ENCODE peak calls at places on chromosomes 1 and 21, in four cellular contexts. One of them, this sample, is unnamed. For H3K4me1, the result is how much of the 10 kb centered on the place peaks cover.

GRCh38 chr1:15038232-15039016 is 115.1 kb upstream of the TMEM51 start:
- DNase-seq in Caco-2: peak
- DNase-seq in aorta: no peak
- DNase-seq in pancreas: no peak
- DNase-seq in this sample: no peak

GRCh38 chr21:39546522-39546921 is 66.2 kb upstream of the B3GALT5 start:
- DNase-seq in Caco-2: no peak
- DNase-seq in aorta: no peak
- DNase-seq in pancreas: no peak
- DNase-seq in this sample: no peak

GRCh38 chr1:117367769-117368059 is 465 bp downstream of the MAN1A2 start:
- DNase-seq in Caco-2: no peak
- DNase-seq in aorta: no peak
- DNase-seq in pancreas: no peak
- DNase-seq in this sample: peak

GRCh38 chr1:209618756-209619420 is 33.3 kb downstream of the LAMB3 start:
- DNase-seq in Caco-2: no peak
- DNase-seq in aorta: no peak
- DNase-seq in pancreas: no peak
- DNase-seq in this sample: no peak

GRCh38 chr1:78375996-78376395 is 114.8 kb upstream of the PTGFR start:
- DNase-seq in Caco-2: no peak
- DNase-seq in aorta: no peak
- DNase-seq in pancreas: no peak
- DNase-seq in this sample: no peak

GRCh38 chr1:214446772-214447556 is 104.4 kb downstream of the PTPN14 start:
- DNase-seq in Caco-2: peak
- DNase-seq in aorta: no peak
- DNase-seq in pancreas: no peak
- DNase-seq in this sample: no peak

GRCh38 chr1:77725706-77726105 is 33.9 kb downstream of the USP33 start:
- DNase-seq in Caco-2: no peak
- DNase-seq in aorta: no peak
- DNase-seq in pancreas: no peak
- DNase-seq in this sample: no peak

GRCh38 chr1:167128261-167129227 is 34.7 kb downstream of the STYXL2 start:
- DNase-seq in Caco-2: no peak
- DNase-seq in aorta: no peak
- DNase-seq in pancreas: no peak
- DNase-seq in this sample: no peak

GRCh38 chr1:207081806-207082205 is 6.9 kb upstream of the C4BPB start:
- DNase-seq in Caco-2: no peak
- DNase-seq in aorta: no peak
- DNase-seq in pancreas: no peak
- DNase-seq in this sample: no peak

GRCh38 chr1:198848649-198849048 is 209.8 kb downstream of the PTPRC start:
- DNase-seq in Caco-2: no peak
- DNase-seq in aorta: no peak
- DNase-seq in pancreas: no peak
- DNase-seq in this sample: no peak

GRCh38 chr1:237903961-237904360 is 13.2 kb upstream of the ZP4 start:
- DNase-seq in Caco-2: no peak
- DNase-seq in aorta: no peak
- DNase-seq in pancreas: no peak
- DNase-seq in this sample: no peak

DNA sequence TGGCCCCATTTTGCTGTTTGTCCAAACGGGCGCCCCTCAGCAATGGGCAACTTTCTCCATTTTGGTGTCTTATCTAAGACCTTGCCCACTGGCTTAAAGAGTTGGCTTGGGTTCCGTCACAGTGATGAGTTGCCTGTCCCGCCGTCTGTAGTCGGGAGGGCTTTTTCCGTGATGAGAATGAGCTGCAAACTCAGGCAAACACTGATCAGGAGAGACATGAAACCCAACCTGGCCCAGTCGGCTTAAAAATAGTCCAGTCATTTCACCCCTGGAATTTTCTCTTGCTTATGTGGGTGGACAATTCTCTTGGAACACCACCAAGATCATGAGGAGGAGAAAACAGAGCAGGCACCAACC is 79.3 kb downstream of the ST6GALNAC3 start:
- DNase-seq in Caco-2: no peak
- DNase-seq in aorta: no peak
- DNase-seq in pancreas: no peak
- DNase-seq in this sample: no peak
- H3K4me1 ChIP-seq in Caco-2: under half
- H3K4me1 ChIP-seq in aorta: under half
- H3K4me1 ChIP-seq in pancreas: under half
- H3K4me1 ChIP-seq in this sample: under half

DNA sequence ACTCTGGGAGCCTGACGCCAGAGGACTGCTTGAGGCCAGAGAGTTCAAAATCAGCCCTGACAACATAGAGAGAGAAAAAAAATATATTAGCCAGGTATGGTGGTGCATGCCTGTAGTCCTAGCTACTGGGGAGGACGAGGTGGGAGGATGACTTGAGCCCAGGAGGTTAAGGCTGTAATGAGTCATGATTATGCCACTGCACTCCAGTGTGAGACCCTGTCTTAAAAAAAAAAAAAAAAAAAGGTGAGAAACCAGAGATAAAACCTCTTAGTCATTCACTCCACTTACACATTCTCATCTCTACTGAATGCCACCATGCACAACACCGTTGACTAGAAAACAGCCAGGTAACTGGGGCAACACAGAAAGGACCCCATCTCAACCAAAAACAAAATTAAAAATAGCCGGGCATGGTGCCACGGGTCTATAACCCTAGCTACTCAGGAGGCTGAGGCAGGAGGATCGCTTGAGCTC is 178.1 kb downstream of the SLC45A1 start:
- DNase-seq in Caco-2: no peak
- DNase-seq in aorta: no peak
- DNase-seq in pancreas: no peak
- DNase-seq in this sample: no peak
- H3K4me1 ChIP-seq in Caco-2: under half
- H3K4me1 ChIP-seq in aorta: under half
- H3K4me1 ChIP-seq in pancreas: under half
- H3K4me1 ChIP-seq in this sample: under half

GRCh38 chr1:150971583-150972416 is 2.8 kb downstream of the CERS2 start:
- DNase-seq in Caco-2: peak
- DNase-seq in aorta: no peak
- DNase-seq in pancreas: no peak
- DNase-seq in this sample: no peak

GRCh38 chr1:150973258-150973825 is 1.3 kb downstream of the CERS2 start:
- DNase-seq in Caco-2: peak
- DNase-seq in aorta: no peak
- DNase-seq in pancreas: peak
- DNase-seq in this sample: peak

GRCh38 chr1:150973826-150974579 is 632 bp downstream of the CERS2 start:
- DNase-seq in Caco-2: peak
- DNase-seq in aorta: peak
- DNase-seq in pancreas: peak
- DNase-seq in this sample: peak

GRCh38 chr1:150970818-150971582 is 3.6 kb downstream of the CERS2 start:
- DNase-seq in Caco-2: peak
- DNase-seq in aorta: peak
- DNase-seq in pancreas: peak
- DNase-seq in this sample: peak

DNA sequence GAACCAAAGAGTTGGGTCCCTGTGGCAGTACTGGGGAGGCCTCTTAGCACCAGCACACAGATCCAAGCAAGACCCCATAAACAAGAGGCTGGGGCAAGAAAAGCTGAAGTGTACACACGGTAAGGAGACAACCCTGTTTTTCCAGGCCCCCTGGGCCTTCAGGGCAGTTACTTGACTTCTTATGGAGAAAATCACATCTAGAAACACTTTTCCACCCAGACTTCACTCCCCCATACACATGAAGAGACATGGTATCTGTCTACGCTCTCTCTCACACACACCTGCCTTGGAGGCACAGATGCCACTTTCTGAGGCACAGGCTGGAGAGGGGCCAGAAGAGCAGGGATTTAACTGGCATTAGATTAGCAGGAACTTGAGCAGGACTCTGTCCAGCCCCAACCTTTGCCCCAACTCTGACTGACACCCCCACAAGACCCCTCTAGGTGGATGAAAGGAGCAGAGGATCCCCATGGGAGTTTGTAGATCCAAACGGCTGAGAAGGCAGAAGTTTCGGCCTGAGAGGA is 2.2 kb downstream of the CERS2 start:
- DNase-seq in Caco-2: no peak
- DNase-seq in aorta: no peak
- DNase-seq in pancreas: no peak
- DNase-seq in this sample: no peak
- H3K4me1 ChIP-seq in Caco-2: half or more
- H3K4me1 ChIP-seq in aorta: under half
- H3K4me1 ChIP-seq in pancreas: under half
- H3K4me1 ChIP-seq in this sample: under half

GRCh38 chr21:26095131-26095530 is 75.4 kb downstream of the APP start:
- DNase-seq in Caco-2: no peak
- DNase-seq in aorta: no peak
- DNase-seq in pancreas: no peak
- DNase-seq in this sample: no peak

GRCh38 chr21:26093094-26093493 is 77.5 kb downstream of the APP start:
- DNase-seq in Caco-2: no peak
- DNase-seq in aorta: no peak
- DNase-seq in pancreas: no peak
- DNase-seq in this sample: no peak

GRCh38 chr21:26089730-26090129 is 80.8 kb downstream of the APP start:
- DNase-seq in Caco-2: no peak
- DNase-seq in aorta: no peak
- DNase-seq in pancreas: no peak
- DNase-seq in this sample: no peak

GRCh38 chr21:26087223-26087918 is 83.2 kb downstream of the APP start:
- DNase-seq in Caco-2: no peak
- DNase-seq in aorta: no peak
- DNase-seq in pancreas: no peak
- DNase-seq in this sample: no peak

DNA sequence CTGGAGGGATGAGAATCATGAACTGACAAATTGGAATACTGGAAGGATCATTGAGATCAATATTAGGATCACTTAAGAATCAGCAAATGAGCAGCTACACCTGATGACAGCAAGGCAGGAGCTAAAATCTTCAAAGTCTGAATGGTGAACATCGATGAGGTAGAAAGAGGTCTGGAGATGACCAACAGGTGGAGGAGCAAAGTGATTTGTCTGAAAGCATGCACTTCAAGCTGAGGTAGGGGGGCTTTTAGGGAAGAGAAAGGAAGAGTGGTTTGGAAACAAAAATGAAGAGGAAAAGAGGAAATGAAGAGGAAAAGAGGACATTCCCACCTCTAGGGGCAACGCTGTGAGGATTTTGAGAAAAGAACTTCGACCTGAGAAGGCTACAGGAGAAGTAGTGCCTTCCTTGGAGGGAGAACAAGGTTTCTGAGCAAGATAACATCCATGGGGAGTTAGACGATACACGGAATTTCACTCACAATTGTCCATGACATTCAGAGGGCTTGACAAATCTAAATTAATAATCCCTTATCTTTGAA is 79.0 kb downstream of the APP start:
- DNase-seq in Caco-2: peak
- DNase-seq in aorta: no peak
- DNase-seq in pancreas: no peak
- DNase-seq in this sample: no peak
- H3K4me1 ChIP-seq in Caco-2: under half
- H3K4me1 ChIP-seq in aorta: under half
- H3K4me1 ChIP-seq in pancreas: under half
- H3K4me1 ChIP-seq in this sample: under half

DNA sequence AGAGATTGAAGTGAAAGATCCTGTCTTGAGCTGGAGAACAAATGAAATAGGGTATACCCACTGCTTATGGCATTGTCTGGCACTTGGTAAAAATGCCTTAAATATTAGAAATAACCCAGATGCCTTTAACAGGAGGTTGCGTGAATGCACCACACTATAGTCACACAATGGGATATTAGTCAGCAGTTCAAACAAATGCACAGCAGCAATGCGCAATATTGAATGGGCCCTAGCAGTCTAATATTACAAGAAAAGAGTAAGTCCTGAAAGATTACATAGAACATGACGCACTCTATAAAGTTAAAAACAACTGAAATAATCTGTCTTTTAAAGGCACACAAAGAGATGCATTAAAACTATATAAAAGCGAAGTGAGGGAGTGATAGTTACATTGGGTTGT is 161.0 kb downstream of the EDEM3 start:
- DNase-seq in Caco-2: no peak
- DNase-seq in aorta: no peak
- DNase-seq in pancreas: no peak
- DNase-seq in this sample: no peak
- H3K4me1 ChIP-seq in Caco-2: under half
- H3K4me1 ChIP-seq in aorta: under half
- H3K4me1 ChIP-seq in pancreas: under half
- H3K4me1 ChIP-seq in this sample: under half

GRCh38 chr1:59670662-59671061 is 144.1 kb upstream of the HOOK1 start:
- DNase-seq in Caco-2: no peak
- DNase-seq in aorta: no peak
- DNase-seq in pancreas: no peak
- DNase-seq in this sample: no peak
- H3K4me1 ChIP-seq in Caco-2: under half
- H3K4me1 ChIP-seq in aorta: under half
- H3K4me1 ChIP-seq in pancreas: under half
- H3K4me1 ChIP-seq in this sample: under half

This sample was measured in Peyer's patch.